ENCODE peak calls at places on chromosome 10, in nine cellular contexts. Z is uterus, Q is esophagus muscularis mucosa, J is HCT116, A is esophagus squamous epithelium, F is Peyer's patch, I is thyroid gland, H is ovary, P is adrenal gland. N is an unnamed sample.

GRCh38 chr10:132296671-132297443 is 10.9 kb downstream of the STK32C start:
- DNase-seq in Z (peak; percentile 11), Q (no peak), J (no peak), A (no peak), F (no peak), I (no peak), H (no peak), P (no peak), N (peak; percentile 37)

GRCh38 chr10:75417522-75417927 is 13.9 kb upstream of the LRMDA start:
- DNase-seq in Z (no peak), Q (no peak), J (no peak), A (no peak), F (no peak), I (no peak), H (no peak), P (no peak), N (no peak)

GRCh38 chr10:126458453-126458852 is 70.2 kb upstream of the ADAM12 start:
- DNase-seq in Z (no peak), Q (peak; percentile 47), J (no peak), A (no peak), F (no peak), I (no peak), H (no peak), P (no peak), N (no peak)

GRCh38 chr10:88162852-88163251 is 299.4 kb downstream of the PTEN start:
- DNase-seq in Z (no peak), Q (no peak), J (no peak), A (no peak), F (no peak), I (no peak), H (no peak), P (no peak), N (no peak)

GRCh38 chr10:43237631-43238446 is 29.0 kb downstream of the RASGEF1A start:
- DNase-seq in Z (peak; percentile 7), Q (no peak), J (no peak), A (no peak), F (no peak), I (no peak), H (peak; percentile 1), P (peak; percentile 1), N (peak; percentile 31)

GRCh38 chr10:124701435-124701834 is 42.7 kb downstream of the FAM53B start:
- DNase-seq in Z (peak; percentile 95), Q (no peak), J (no peak), A (no peak), F (peak; percentile 54), I (peak; percentile 97), H (peak; percentile 99), P (peak; percentile 97), N (peak; percentile 55)

GRCh38 chr10:22335204-22335956 is 9.9 kb upstream of the SPAG6 start:
- DNase-seq in Z (peak; percentile 31), Q (no peak), J (no peak), A (no peak), F (peak; percentile 68), I (peak; percentile 37), H (peak; percentile 43), P (peak; percentile 38), N (no peak)

GRCh38 chr10:28728396-28728795 is 51.1 kb downstream of the BAMBI start:
- DNase-seq in Z (no peak), Q (no peak), J (no peak), A (no peak), F (no peak), I (no peak), H (no peak), P (no peak), N (no peak)

GRCh38 chr10:124423813-124424212 is 5.1 kb upstream of the OAT start:
- DNase-seq in Z (no peak), Q (no peak), J (no peak), A (no peak), F (no peak), I (no peak), H (no peak), P (no peak), N (no peak)

GRCh38 chr10:22345301-22346086 is at the start of gene SPAG6:
- DNase-seq in Z (peak; percentile 22), Q (no peak), J (no peak), A (no peak), F (no peak), I (peak; percentile 21), H (peak; percentile 21), P (peak; percentile 15), N (no peak)

DNA sequence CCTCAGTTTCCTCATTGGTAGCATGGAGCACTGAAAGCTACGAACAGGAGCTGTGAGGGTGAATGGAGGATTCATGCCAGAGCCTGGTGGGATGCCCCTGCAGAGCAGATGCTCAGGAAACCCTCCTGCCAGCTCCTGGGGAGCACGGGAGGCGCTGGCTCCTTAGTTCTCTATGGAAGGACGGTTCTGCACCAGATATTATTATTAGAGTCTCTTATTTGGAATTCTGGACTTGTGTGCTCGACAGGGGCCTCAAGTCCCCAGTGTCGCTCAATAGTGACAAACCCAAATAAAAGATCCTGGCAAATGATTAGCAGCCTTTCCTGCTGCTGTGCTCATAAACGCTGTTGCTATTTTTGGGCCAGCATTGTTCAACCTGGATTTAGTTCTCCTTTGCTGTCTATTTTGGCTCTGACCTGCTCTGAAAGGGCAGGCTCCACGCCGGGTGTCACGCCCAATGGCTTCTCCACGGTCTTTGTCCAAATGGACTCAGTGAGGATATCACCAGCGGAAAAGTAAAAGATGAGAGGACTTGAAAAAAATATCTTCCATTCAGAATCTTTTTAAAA is 23.0 kb upstream of the KLF6 start:
- DNase-seq in Z (no peak), Q (peak; percentile 87), J (no peak), A (no peak), F (no peak), I (no peak), H (no peak), P (no peak), N (no peak)
- TF ChIP-seq POLR2A in Z (no peak), Q (no peak), J (no peak), A (no peak), F (no peak), I (no peak), H (no peak), P (no peak), N (no peak)

GRCh38 chr10:55287346-55287745 is 486.3 kb upstream of the PCDH15 start:
- DNase-seq in Z (no peak), Q (no peak), J (no peak), A (no peak), F (no peak), I (no peak), H (no peak), P (no peak), N (no peak)
- TF ChIP-seq CTCF in Z (no peak), Q (no peak), J (no peak), A (no peak), F (no peak), I (no peak), H (no peak), P (peak; percentile 38), N (no peak)

DNA sequence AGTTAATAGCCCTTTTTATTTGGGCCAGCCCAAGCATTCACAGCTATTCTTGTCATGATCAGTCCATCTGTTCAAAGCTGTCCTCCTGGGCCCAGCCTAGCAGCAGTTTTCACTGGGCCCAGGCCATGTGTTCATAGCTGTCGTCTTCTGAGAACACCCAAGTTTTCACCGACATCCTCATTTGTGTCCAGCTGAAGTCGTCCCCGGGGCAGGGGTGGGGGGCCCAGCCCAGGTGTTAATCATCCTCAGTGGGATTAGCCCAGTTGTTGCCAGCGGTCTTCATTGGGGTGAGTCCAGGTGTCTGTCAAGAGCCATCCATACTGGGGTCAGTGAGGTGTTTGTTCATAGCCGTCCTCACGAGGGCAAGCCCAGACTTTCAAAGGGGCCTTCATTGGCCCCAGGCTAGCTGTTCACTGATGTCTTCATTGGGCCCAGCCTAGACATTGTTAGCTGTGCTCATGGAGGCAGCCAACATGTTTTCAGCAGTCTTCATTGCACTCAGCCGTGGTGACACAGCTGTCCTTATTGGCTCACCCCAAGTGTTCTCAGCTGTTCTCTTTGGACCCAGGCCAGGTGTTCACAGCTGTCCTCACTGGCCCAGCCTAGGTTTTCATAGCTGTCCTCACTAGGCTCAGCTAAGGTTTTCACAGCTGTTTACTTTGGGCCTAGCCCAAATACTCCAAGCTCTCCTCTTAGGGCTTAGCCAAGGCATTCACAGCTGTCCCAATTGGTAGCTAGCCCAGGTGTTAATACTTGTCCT is 10.0 kb downstream of the FRG2B start:
- DNase-seq in Z (no peak), Q (peak; percentile 90), J (no peak), A (no peak), F (no peak), I (peak; percentile 57), H (no peak), P (no peak), N (no peak)
- H3K4me1 ChIP-seq in Z (no peaks in the 10 kb centered on the region), Q (no peaks in the 10 kb centered on the region), J (no peaks in the 10 kb centered on the region), A (no peaks in the 10 kb centered on the region), F (no peaks in the 10 kb centered on the region), I (no peaks in the 10 kb centered on the region), H (no peaks in the 10 kb centered on the region), P (no peaks in the 10 kb centered on the region), N (no peaks in the 10 kb centered on the region)

GRCh38 chr10:110210663-110211454 is 3.5 kb downstream of the MXI1 start:
- DNase-seq in Z (peak; percentile 98), Q (peak; percentile 99), J (peak; percentile 99), A (peak; percentile 65), F (peak; percentile 94), I (peak; percentile 95), H (peak; percentile 98), P (peak; percentile 98), N (peak; percentile 98)
- TF ChIP-seq POLR2A in Z (peak; percentile 87), Q (peak; percentile 64), J (peak; percentile 33), A (peak; percentile 83), F (peak; percentile 42), I (no peak), H (peak; percentile 87), P (peak; percentile 84), N (peak; percentile 85)

GRCh38 chr10:30241422-30242110 is 107.5 kb downstream of the MTPAP start:
- DNase-seq in Z (no peak), Q (no peak), J (no peak), A (no peak), F (no peak), I (no peak), H (no peak), P (no peak), N (no peak)
- TF ChIP-seq CTCF in Z (no peak), Q (no peak), J (no peak), A (no peak), F (no peak), I (no peak), H (no peak), P (no peak), N (no peak)

GRCh38 chr10:79223001-79223345 is 124.3 kb upstream of the PPIF start:
- DNase-seq in Z (no peak), Q (no peak), J (no peak), A (no peak), F (no peak), I (no peak), H (no peak), P (no peak), N (no peak)
- H3K4me1 ChIP-seq in Z (peaks cover 48% of the 10 kb centered on the region), Q (peaks cover 77% of the 10 kb centered on the region), J (no peaks in the 10 kb centered on the region), A (peaks cover 15% of the 10 kb centered on the region), F (peaks cover 46% of the 10 kb centered on the region), I (peaks cover 56% of the 10 kb centered on the region), H (peaks cover 44% of the 10 kb centered on the region), P (peaks cover 55% of the 10 kb centered on the region), N (peaks cover 5% of the 10 kb centered on the region)

DNA sequence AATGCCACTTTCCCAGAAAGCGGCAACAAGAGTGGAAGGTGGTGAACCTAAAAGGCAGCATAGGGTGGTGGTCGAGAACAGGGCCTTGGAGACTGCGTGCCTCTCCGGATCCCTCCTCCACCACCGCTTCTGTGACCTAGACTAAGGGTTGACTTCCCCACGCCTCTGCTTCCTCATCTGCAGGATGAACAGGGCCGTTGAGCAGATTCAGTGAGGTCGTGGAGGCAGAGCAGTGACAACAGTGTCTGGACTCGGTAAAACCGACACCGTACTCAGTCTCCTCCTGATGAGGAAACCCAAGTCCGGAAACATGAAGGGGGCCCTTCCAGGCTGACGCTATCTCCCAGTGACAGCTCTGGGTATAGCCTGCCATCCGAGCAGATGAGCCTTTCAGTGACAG is 162.6 kb downstream of the CELF2 start:
- DNase-seq in Z (no peak), Q (no peak), J (no peak), A (no peak), F (peak; percentile 58), I (no peak), H (no peak), P (no peak), N (no peak)
- TF ChIP-seq POLR2A in Z (no peak), Q (no peak), J (no peak), A (no peak), F (no peak), I (no peak), H (no peak), P (no peak), N (no peak)